ENCODE peak calls at places on chromosomes 7 and 10, in seven cellular contexts. S, X, Z, A, U, G and V are unnamed samples.

GRCh38 chr10:84179059-84179710 is 5.6 kb downstream of the GPR15LG start:
- DNase-seq in G (no peak), A (no peak), Z (peak; percentile 60), X (no peak), S (no peak), U (peak; percentile 68), V (no peak)

GRCh38 chr7:64630496-64630895 is 35.4 kb upstream of the ZNF107 start:
- DNase-seq in X (no peak), S (no peak), G (no peak), U (no peak), A (peak; percentile 22), Z (no peak), V (no peak)

GRCh38 chr10:69413221-69413865 is 3.4 kb downstream of the TACR2 start:
- DNase-seq in A (no peak), S (peak; percentile 47), U (peak; percentile 40), Z (peak; percentile 69), X (no peak), G (no peak), V (no peak)

GRCh38 chr7:122132341-122132740 is 11.7 kb downstream of the AASS start:
- DNase-seq in U (no peak), X (no peak), A (no peak), G (no peak), S (no peak), Z (no peak), V (no peak)

GRCh38 chr10:72564596-72564995 is 61.3 kb downstream of the MICU1 start:
- DNase-seq in S (no peak), Z (no peak), X (no peak), A (no peak), G (no peak), U (no peak), V (no peak)

GRCh38 chr10:101444058-101444457 is 90.1 kb downstream of the BTRC start:
- DNase-seq in G (no peak), S (no peak), Z (no peak), X (no peak), A (no peak), U (no peak), V (no peak)

GRCh38 chr10:105538933-105539332 is 897.8 kb downstream of the SORCS3 start:
- DNase-seq in S (no peak), A (no peak), X (no peak), U (no peak), Z (no peak), G (no peak), V (no peak)

GRCh38 chr10:9331583-9332008 is 1277.1 kb downstream of the GATA3 start:
- DNase-seq in U (no peak), A (peak; percentile 19), S (no peak), Z (peak; percentile 52), G (peak; percentile 8), X (no peak), V (no peak)

GRCh38 chr10:513393-513792 is 176.1 kb downstream of the DIP2C start:
- DNase-seq in G (no peak), S (no peak), U (no peak), Z (no peak), A (no peak), X (no peak), V (no peak)

GRCh38 chr10:60717852-60718251 is 60.4 kb upstream of the CDK1 start:
- DNase-seq in Z (no peak), S (no peak), A (no peak), X (no peak), G (no peak), U (no peak), V (no peak)

GRCh38 chr10:69202332-69202731 is 17.8 kb upstream of the HKDC1 start:
- DNase-seq in X (no peak), G (no peak), U (no peak), S (no peak), Z (no peak), A (no peak), V (no peak)

GRCh38 chr7:151249732-151250072 is 1.2 kb upstream of the SMARCD3 start:
- DNase-seq in G (no peak), Z (no peak), U (no peak), S (peak; percentile 76), A (no peak), X (peak; percentile 80), V (no peak)

GRCh38 chr7:63093481-63093880 is 905.2 kb upstream of the ZNF722 start:
- DNase-seq in S (no peak), U (no peak), X (no peak), A (no peak), G (no peak), Z (no peak), V (no peak)
- TF ChIP-seq CTCF in S (no peak), U (no peak), X (no peak), A (no peak), G (peak; percentile 10), Z (no peak), V (no peak)

GRCh38 chr10:124941823-124942222 is at the start of gene ZRANB1:
- DNase-seq in G (no peak), S (no peak), A (no peak), Z (no peak), X (no peak), U (no peak), V (no peak)

GRCh38 chr10:124942317-124943169 is 620 bp downstream of the ZRANB1 start:
- DNase-seq in A (no peak), X (no peak), S (no peak), U (no peak), G (no peak), Z (no peak), V (no peak)

GRCh38 chr10:124946945-124947344 is 5.0 kb downstream of the ZRANB1 start:
- DNase-seq in Z (no peak), X (no peak), A (no peak), U (no peak), S (no peak), G (no peak), V (no peak)

GRCh38 chr10:124943301-124944092 is 1.6 kb downstream of the ZRANB1 start:
- DNase-seq in Z (no peak), S (no peak), A (no peak), X (no peak), U (no peak), G (peak; percentile 83), V (no peak)

GRCh38 chr10:124944982-124945381 is 3.1 kb downstream of the ZRANB1 start:
- DNase-seq in U (no peak), A (no peak), X (no peak), Z (no peak), S (no peak), G (no peak), V (no peak)
- TF ChIP-seq CTCF in U (no peak), A (no peak), X (no peak), Z (no peak), S (no peak), G (no peak), V (no peak)

DNA sequence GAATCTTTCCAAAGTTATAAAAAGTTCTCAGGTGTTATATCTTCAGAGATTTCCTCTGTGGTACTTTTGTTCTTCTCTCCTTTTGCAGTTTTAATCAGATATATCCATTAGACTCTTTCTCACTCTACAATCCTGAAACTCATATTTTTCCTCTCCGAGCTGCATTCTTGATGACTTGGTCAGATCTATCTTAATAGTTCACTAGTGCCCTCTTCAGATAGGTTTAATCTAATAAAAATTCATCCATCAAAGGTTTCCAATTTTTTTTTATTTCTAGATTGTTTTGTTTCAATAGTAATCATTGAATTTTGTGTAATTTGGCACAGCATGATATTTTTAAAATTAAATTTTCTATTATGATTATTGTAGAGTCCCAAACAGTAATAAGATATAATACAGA is 21.8 kb upstream of the DGKB start:
- DNase-seq in S (no peak), U (no peak), G (no peak), Z (no peak), X (no peak), A (no peak), V (no peak)
- TF ChIP-seq CTCF in S (no peak), U (no peak), G (no peak), Z (no peak), X (no peak), A (peak; percentile 37), V (peak; percentile 52)

GRCh38 chr10:107264742-107265141 is 100.2 kb upstream of the SORCS1 start:
- DNase-seq in X (no peak), G (no peak), U (no peak), Z (no peak), S (no peak), A (no peak), V (no peak)
- TF ChIP-seq CTCF in X (no peak), G (peak; percentile 1), U (no peak), Z (peak; percentile 19), S (no peak), A (no peak), V (no peak)

GRCh38 chr7:128673571-128673970 is 1.5 kb downstream of the GARIN1A start:
- DNase-seq in X (no peak), G (no peak), A (no peak), U (no peak), S (no peak), Z (no peak), V (no peak)

GRCh38 chr7:128671992-128672391 is at the start of gene GARIN1A:
- DNase-seq in G (no peak), Z (no peak), U (no peak), S (no peak), A (no peak), X (no peak), V (no peak)

GRCh38 chr7:128676665-128677064 is 4.6 kb downstream of the GARIN1A start:
- DNase-seq in Z (no peak), S (no peak), U (no peak), A (no peak), G (no peak), X (no peak), V (no peak)

GRCh38 chr7:128672927-128673517 is 930 bp downstream of the GARIN1A start:
- DNase-seq in Z (peak; percentile 45), X (no peak), G (no peak), U (no peak), A (peak; percentile 2), S (no peak), V (no peak)
- TF ChIP-seq CTCF in Z (peak; percentile 60), X (no peak), G (peak; percentile 71), U (peak; percentile 21), A (peak; percentile 64), S (no peak), V (peak; percentile 46)